ENCODE peak calls at places on chromosome 11, in ten cellular contexts. J, Z, I, H, K, O, N, U, A and F are unnamed samples.
A peak's percentile ranks its signal among the peaks of the same experiment; 100 is the strongest.

GRCh38 chr11:77236901-77237300 is 64.6 kb downstream of the GDPD4 start:
- DNase-seq in Z (no peak), U (no peak), I (no peak), K (no peak), A (no peak), J (no peak), N (no peak), O (no peak), H (no peak), F (no peak)

GRCh38 chr11:74926304-74927030 is 22.4 kb downstream of the XRRA1 start:
- DNase-seq in U (peak; percentile 28), Z (peak; percentile 84), J (no peak), N (no peak), K (no peak), A (no peak), H (no peak), O (peak; percentile 49), I (no peak), F (no peak)

GRCh38 chr11:118198370-118198769 is 21.9 kb upstream of the SCN2B start:
- DNase-seq in I (peak; percentile 88), A (peak; percentile 58), O (peak; percentile 82), J (peak; percentile 79), U (peak; percentile 63), H (peak; percentile 87), Z (peak; percentile 93), K (peak; percentile 23), N (peak; percentile 96), F (peak; percentile 55)

GRCh38 chr11:86606270-86606848 is 66.1 kb downstream of the ME3 start:
- DNase-seq in H (no peak), N (no peak), U (no peak), Z (no peak), I (no peak), A (no peak), K (no peak), J (no peak), O (no peak), F (no peak)

GRCh38 chr11:58832246-58832645 is 12.3 kb downstream of the GLYATL2 start:
- DNase-seq in N (no peak), O (no peak), K (no peak), A (no peak), U (no peak), J (no peak), Z (no peak), I (no peak), H (no peak), F (no peak)

GRCh38 chr11:66845143-66845875 is 2.1 kb downstream of the RCE1 start:
- DNase-seq in J (no peak), U (no peak), A (no peak), Z (no peak), I (no peak), N (peak; percentile 76), H (peak; percentile 37), O (peak; percentile 1), K (no peak), F (no peak)

GRCh38 chr11:12212181-12212820 is 101.9 kb downstream of the MICAL2 start:
- DNase-seq in A (no peak), N (no peak), Z (no peak), H (no peak), K (no peak), O (no peak), U (no peak), J (no peak), I (no peak), F (no peak)

GRCh38 chr11:1478544-1478943 is 8.0 kb downstream of the MOB2 start:
- DNase-seq in I (peak; percentile 50), K (no peak), U (no peak), N (no peak), J (no peak), Z (no peak), O (peak; percentile 85), H (peak; percentile 28), A (no peak), F (no peak)

GRCh38 chr11:61052182-61052972 is 49.9 kb upstream of the CD5 start:
- DNase-seq in K (no peak), H (no peak), I (no peak), O (no peak), Z (no peak), U (no peak), A (no peak), N (peak; percentile 56), J (no peak), F (no peak)

GRCh38 chr11:34190192-34191139 is 85.0 kb downstream of the NAT10 start:
- DNase-seq in O (no peak), K (no peak), A (no peak), J (no peak), H (no peak), U (no peak), I (no peak), N (no peak), Z (no peak), F (no peak)

GRCh38 chr11:14042686-14043440 is 80.3 kb downstream of the SPON1 start:
- DNase-seq in K (no peak), O (no peak), U (no peak), J (no peak), H (no peak), N (no peak), Z (no peak), A (no peak), I (no peak), F (no peak)

GRCh38 chr11:14045417-14045816 is 82.9 kb downstream of the SPON1 start:
- DNase-seq in U (no peak), O (no peak), H (no peak), N (no peak), J (no peak), K (no peak), I (no peak), Z (no peak), A (no peak), F (no peak)

GRCh38 chr11:14036495-14036894 is 74.0 kb downstream of the SPON1 start:
- DNase-seq in A (no peak), K (no peak), N (no peak), I (no peak), J (no peak), O (no peak), U (no peak), H (no peak), Z (no peak), F (no peak)

GRCh38 chr11:14041565-14041964 is 79.0 kb downstream of the SPON1 start:
- DNase-seq in N (no peak), U (no peak), A (no peak), O (no peak), Z (no peak), H (no peak), J (no peak), I (no peak), K (no peak), F (no peak)

GRCh38 chr11:14041040-14041439 is 78.5 kb downstream of the SPON1 start:
- DNase-seq in J (no peak), Z (no peak), N (no peak), O (no peak), A (peak; percentile 17), U (peak; percentile 35), H (no peak), I (no peak), K (no peak), F (no peak)
- TF ChIP-seq CTCF in J (peak; percentile 49), Z (no peak), N (no peak), O (no peak), A (peak; percentile 29), U (peak; percentile 39), H (no peak), I (no peak), K (peak; percentile 53), F (peak; percentile 43)

DNA sequence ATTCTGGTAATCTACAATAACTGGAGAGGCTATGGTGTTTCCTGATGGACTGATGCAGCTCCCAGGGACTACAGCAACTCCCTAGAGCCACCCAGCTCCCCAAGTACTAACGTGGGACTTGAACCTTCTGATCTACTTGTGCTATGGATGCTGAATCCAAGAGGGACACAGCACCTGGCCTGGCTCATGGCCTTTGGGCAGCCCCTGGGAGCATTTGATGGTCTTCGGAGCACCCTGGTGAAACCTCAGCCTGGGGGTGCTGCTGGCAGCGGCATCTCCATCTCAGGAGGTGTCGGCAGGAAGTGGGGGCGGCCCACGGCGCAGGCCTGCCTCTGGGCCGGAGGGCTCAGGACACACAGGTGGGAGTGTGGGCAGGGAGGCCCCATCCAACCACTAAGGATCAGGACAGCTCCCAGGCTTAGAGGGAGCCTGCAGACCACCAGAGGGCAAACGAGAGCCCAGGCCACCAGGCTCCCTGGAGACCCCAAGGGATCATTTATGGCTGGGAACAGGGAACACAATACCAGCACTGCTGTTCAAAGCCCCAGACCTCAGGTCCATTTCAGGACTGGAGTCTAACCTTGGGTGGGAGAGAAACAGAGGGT is 8.7 kb downstream of the EHD1 start:
- DNase-seq in J (no peak), I (no peak), A (no peak), Z (no peak), K (no peak), U (no peak), H (no peak), N (no peak), O (no peak), F (no peak)
- TF ChIP-seq CTCF in J (no peak), I (peak; percentile 26), A (no peak), Z (peak; percentile 41), K (peak; percentile 46), U (peak; percentile 43), H (no peak), N (no peak), O (peak; percentile 30), F (peak; percentile 43)

GRCh38 chr11:45022294-45023064 is 71.8 kb upstream of the TP53I11 start:
- DNase-seq in N (no peak), O (no peak), I (no peak), J (no peak), A (no peak), Z (no peak), H (no peak), U (peak; percentile 42), K (no peak), F (no peak)

GRCh38 chr11:45021692-45022130 is 71.0 kb upstream of the TP53I11 start:
- DNase-seq in A (no peak), K (no peak), O (peak; percentile 69), J (no peak), N (peak; percentile 96), Z (no peak), U (peak; percentile 88), H (peak; percentile 50), I (peak; percentile 57), F (no peak)

GRCh38 chr11:45023065-45023365 is 72.3 kb upstream of the TP53I11 start:
- DNase-seq in H (no peak), I (no peak), O (no peak), K (no peak), U (no peak), Z (no peak), N (no peak), A (no peak), J (no peak), F (no peak)

GRCh38 chr11:45021001-45021400 is 70.3 kb upstream of the TP53I11 start:
- DNase-seq in O (peak; percentile 75), I (no peak), J (no peak), H (no peak), Z (no peak), A (no peak), N (no peak), K (no peak), U (peak; percentile 30), F (no peak)

GRCh38 chr11:45017329-45017728 is 66.6 kb upstream of the TP53I11 start:
- DNase-seq in O (peak; percentile 27), N (no peak), Z (no peak), U (no peak), A (no peak), I (no peak), J (no peak), H (no peak), K (no peak), F (no peak)
- TF ChIP-seq CTCF in O (peak; percentile 46), N (no peak), Z (no peak), U (no peak), A (no peak), I (no peak), J (no peak), H (no peak), K (peak; percentile 15), F (no peak)

GRCh38 chr11:128890543-128891409 is at the start of gene KCNJ5:
- DNase-seq in A (peak; percentile 7), U (no peak), Z (no peak), I (peak; percentile 59), H (peak; percentile 62), K (no peak), N (no peak), O (no peak), J (peak; percentile 35), F (no peak)
- TF ChIP-seq CTCF in A (no peak), U (no peak), Z (no peak), I (no peak), H (no peak), K (no peak), N (no peak), O (no peak), J (no peak), F (no peak)